ENCODE peak calls at places on chromosomes 16 and 17, in nine cellular contexts. T, S, F, U, P, X, I, V and B are unnamed samples.

GRCh38 chr17:9465216-9465921 is 110.3 kb downstream of the STX8 start:
- DNase-seq in X (peak), S (no peak), P (no peak), I (no peak), T (no peak), U (no peak), F (peak), V (no peak), B (no peak)

GRCh38 chr17:81398855-81399451 is 3.7 kb downstream of the BAHCC1 start:
- DNase-seq in V (no peak), T (no peak), S (no peak), I (no peak), F (peak), X (no peak), U (no peak), P (no peak), B (no peak)

GRCh38 chr17:35083071-35083470 is 19.6 kb upstream of the RFFL start:
- DNase-seq in S (no peak), U (no peak), X (no peak), I (no peak), V (no peak), P (no peak), F (no peak), T (no peak), B (no peak)

GRCh38 chr16:83951544-83951943 is 1.5 kb upstream of the OSGIN1 start:
- DNase-seq in F (no peak), I (no peak), P (no peak), V (no peak), T (no peak), S (no peak), X (no peak), U (no peak), B (no peak)

GRCh38 chr17:69460963-69461922 is 46.7 kb downstream of the MAP2K6 start:
- DNase-seq in S (no peak), V (no peak), P (no peak), F (no peak), I (no peak), X (no peak), U (no peak), T (no peak), B (no peak)

GRCh38 chr17:17751489-17751995 is 70.3 kb downstream of the RAI1 start:
- DNase-seq in P (no peak), S (no peak), T (no peak), X (no peak), V (no peak), U (no peak), F (no peak), I (no peak), B (no peak)

GRCh38 chr17:46009681-46010596 is 10.9 kb downstream of the STH start:
- DNase-seq in T (no peak), P (peak), V (no peak), X (no peak), F (peak), S (no peak), U (no peak), I (no peak), B (no peak)

GRCh38 chr17:52383493-52384100 is 225.1 kb upstream of the CA10 start:
- DNase-seq in T (no peak), P (peak), I (no peak), V (no peak), X (peak), S (peak), U (no peak), F (no peak), B (no peak)

GRCh38 chr17:8741366-8741765 is 3.3 kb downstream of the CCDC42 start:
- DNase-seq in P (no peak), T (no peak), U (no peak), V (no peak), F (no peak), X (no peak), I (no peak), S (no peak), B (peak)

GRCh38 chr16:12271006-12271405 is 294.5 kb downstream of the SNX29 start:
- DNase-seq in T (peak), F (peak), I (no peak), X (peak), P (peak), U (peak), V (peak), S (peak), B (no peak)

GRCh38 chr17:7351665-7352558 is at the start of gene KCTD11:
- DNase-seq in X (no peak), F (peak), U (peak), P (peak), V (peak), I (peak), S (peak), T (peak), B (peak)

GRCh38 chr16:10657925-10658324 is 36.8 kb downstream of the TEKT5 start:
- DNase-seq in I (no peak), T (no peak), F (no peak), X (no peak), V (no peak), U (no peak), S (no peak), P (no peak), B (no peak)

GRCh38 chr16:81730090-81731051 is 48.7 kb upstream of the PLCG2 start:
- DNase-seq in S (peak), X (peak), F (peak), P (peak), U (peak), V (peak), T (peak), I (peak), B (peak)